ENCODE peak calls at places on chromosome 5, in four cellular contexts. One of them, this sample, is unnamed.

GRCh38 chr5:73122875-73123810 is 2.8 kb downstream of the TMEM171 start:
- DNase-seq in fibroblast of the conjunctiva: peak; percentile 17
- DNase-seq in GM23248: peak; percentile 97
- DNase-seq in GM13977: no peak
- DNase-seq in this sample: no peak

GRCh38 chr5:34412769-34413168 is 243.4 kb upstream of the RAI14 start:
- DNase-seq in fibroblast of the conjunctiva: no peak
- DNase-seq in GM23248: peak; percentile 31
- DNase-seq in GM13977: no peak
- DNase-seq in this sample: no peak

GRCh38 chr5:78509884-78510769 is 138.4 kb downstream of the LHFPL2 start:
- DNase-seq in GM13977: peak; percentile 76
- DNase-seq in GM23248: peak; percentile 61
- DNase-seq in fibroblast of the conjunctiva: no peak
- DNase-seq in this sample: peak; percentile 87

GRCh38 chr5:143760755-143761154 is 51.2 kb upstream of the HMHB1 start:
- DNase-seq in GM13977: no peak
- DNase-seq in fibroblast of the conjunctiva: no peak
- DNase-seq in GM23248: no peak
- DNase-seq in this sample: no peak

GRCh38 chr5:176870110-176870591 is 29.0 kb downstream of the HK3 start:
- DNase-seq in GM13977: no peak
- DNase-seq in GM23248: peak; percentile 73
- DNase-seq in fibroblast of the conjunctiva: no peak
- DNase-seq in this sample: no peak

GRCh38 chr5:169808118-169808581 is 171.1 kb downstream of the DOCK2 start:
- DNase-seq in GM13977: no peak
- DNase-seq in fibroblast of the conjunctiva: no peak
- DNase-seq in GM23248: no peak
- DNase-seq in this sample: no peak

GRCh38 chr5:132264546-132265335 is 7.2 kb downstream of the PDLIM4 start:
- DNase-seq in GM23248: peak; percentile 40
- DNase-seq in fibroblast of the conjunctiva: no peak
- DNase-seq in GM13977: peak; percentile 23
- DNase-seq in this sample: peak; percentile 63

GRCh38 chr5:56622146-56622545 is 193.2 kb upstream of the MAP3K1 start:
- DNase-seq in fibroblast of the conjunctiva: no peak
- DNase-seq in GM13977: no peak
- DNase-seq in GM23248: peak; percentile 52
- DNase-seq in this sample: no peak

GRCh38 chr5:180609817-180610550 is 18.7 kb upstream of the SCGB3A1 start:
- DNase-seq in fibroblast of the conjunctiva: no peak
- DNase-seq in GM13977: no peak
- DNase-seq in GM23248: no peak
- DNase-seq in this sample: no peak

GRCh38 chr5:6737043-6737941 is 24.1 kb downstream of the TENT4A start:
- DNase-seq in GM23248: no peak
- DNase-seq in GM13977: peak; percentile 73
- DNase-seq in fibroblast of the conjunctiva: no peak
- DNase-seq in this sample: peak; percentile 61

GRCh38 chr5:134004626-134005414 is at the start of gene VDAC1:
- DNase-seq in GM13977: peak; percentile 98
- DNase-seq in GM23248: peak; percentile 96
- DNase-seq in fibroblast of the conjunctiva: peak; percentile 49
- DNase-seq in this sample: peak; percentile 95

GRCh38 chr5:40514986-40515385 is 164.7 kb upstream of the PTGER4 start:
- DNase-seq in fibroblast of the conjunctiva: no peak
- DNase-seq in GM13977: no peak
- DNase-seq in GM23248: no peak
- DNase-seq in this sample: no peak

GRCh38 chr5:107248065-107248695 is 422.6 kb downstream of the EFNA5 start:
- DNase-seq in fibroblast of the conjunctiva: peak; percentile 30
- DNase-seq in GM23248: peak; percentile 25
- DNase-seq in GM13977: peak; percentile 44
- DNase-seq in this sample: no peak

GRCh38 chr5:156824800-156825199 is 25.3 kb upstream of the PPP1R2B start:
- DNase-seq in GM23248: peak; percentile 78
- DNase-seq in GM13977: no peak
- DNase-seq in fibroblast of the conjunctiva: peak; percentile 27
- DNase-seq in this sample: no peak

GRCh38 chr5:61048534-61048933 is 103.5 kb downstream of the NDUFAF2 start:
- DNase-seq in GM23248: peak; percentile 90
- DNase-seq in fibroblast of the conjunctiva: peak; percentile 13
- DNase-seq in GM13977: no peak
- DNase-seq in this sample: no peak

GRCh38 chr5:73519531-73520283 is 21.5 kb downstream of the BTF3 start:
- DNase-seq in GM23248: peak; percentile 85
- DNase-seq in GM13977: peak; percentile 84
- DNase-seq in fibroblast of the conjunctiva: peak; percentile 71
- DNase-seq in this sample: no peak

GRCh38 chr5:168833936-168834335 is 254.8 kb upstream of the PANK3 start:
- DNase-seq in GM13977: no peak
- DNase-seq in GM23248: no peak
- DNase-seq in fibroblast of the conjunctiva: no peak
- DNase-seq in this sample: no peak

GRCh38 chr5:139745121-139745799 is 50.3 kb upstream of the PSD2 start:
- DNase-seq in GM23248: peak; percentile 96
- DNase-seq in fibroblast of the conjunctiva: peak; percentile 72
- DNase-seq in GM13977: no peak
- DNase-seq in this sample: peak; percentile 95

GRCh38 chr5:150497274-150497988 is 10.5 kb upstream of the NDST1 start:
- DNase-seq in GM23248: peak; percentile 99
- DNase-seq in GM13977: no peak
- DNase-seq in fibroblast of the conjunctiva: peak; percentile 74
- DNase-seq in this sample: peak; percentile 90

GRCh38 chr5:176413255-176413565 is 3.1 kb downstream of the CLTB start:
- DNase-seq in GM23248: peak; percentile 64
- DNase-seq in fibroblast of the conjunctiva: no peak
- DNase-seq in GM13977: no peak
- DNase-seq in this sample: no peak

GRCh38 chr5:109830955-109831502 is 141.3 kb downstream of the MAN2A1 start:
- DNase-seq in GM13977: no peak
- DNase-seq in fibroblast of the conjunctiva: no peak
- DNase-seq in GM23248: no peak
- DNase-seq in this sample: no peak

GRCh38 chr5:113612060-113612496 is 98.6 kb downstream of the YTHDC2 start:
- DNase-seq in GM23248: peak; percentile 59
- DNase-seq in GM13977: peak; percentile 71
- DNase-seq in fibroblast of the conjunctiva: peak; percentile 16
- DNase-seq in this sample: no peak

GRCh38 chr5:12865529-12865928 is 961.3 kb upstream of the CTNND2 start:
- DNase-seq in fibroblast of the conjunctiva: no peak
- DNase-seq in GM23248: no peak
- DNase-seq in GM13977: no peak
- DNase-seq in this sample: no peak

GRCh38 chr5:55680353-55680752 is 31.8 kb downstream of the SLC38A9 start:
- DNase-seq in GM13977: no peak
- DNase-seq in GM23248: peak; percentile 21
- DNase-seq in fibroblast of the conjunctiva: no peak
- DNase-seq in this sample: no peak

GRCh38 chr5:31661257-31661656 is 22.3 kb downstream of the PDZD2 start:
- DNase-seq in fibroblast of the conjunctiva: no peak
- DNase-seq in GM23248: no peak
- DNase-seq in GM13977: no peak
- DNase-seq in this sample: no peak

GRCh38 chr5:92969781-92970237 is 611.2 kb downstream of the NR2F1-AS1 start:
- DNase-seq in fibroblast of the conjunctiva: no peak
- DNase-seq in GM23248: peak; percentile 3
- DNase-seq in GM13977: no peak
- DNase-seq in this sample: no peak

GRCh38 chr5:100131161-100131560 is 404.0 kb upstream of the FAM174A start:
- DNase-seq in fibroblast of the conjunctiva: no peak
- DNase-seq in GM13977: no peak
- DNase-seq in GM23248: no peak
- DNase-seq in this sample: no peak

GRCh38 chr5:62192958-62193357 is 113.0 kb upstream of the KIF2A start:
- DNase-seq in GM13977: no peak
- DNase-seq in fibroblast of the conjunctiva: no peak
- DNase-seq in GM23248: no peak
- DNase-seq in this sample: no peak

This sample was measured in kidney.